ENCODE peak calls at places on chromosomes 12 and 14, in seven cellular contexts. N is activated CD4-positive, alpha-beta T cell treated with anti-CD3 and anti-CD28 coated beads, Interleukin-2, amount 50 U/mL, for 4 hours; A is GM12865; C is NCI-H460; U is left ventricle myocardium inferior; Q is RWPE1; W is midbrain. I is an unnamed sample.

GRCh38 chr14:104893435-104894207 is 28.6 kb downstream of the CEP170B start:
- DNase-seq in N (no peak), Q (no peak), U (peak), A (peak), C (no peak), W (no peak), I (no peak)

GRCh38 chr14:64649383-64649998 is 54.7 kb upstream of the PLEKHG3 start:
- DNase-seq in C (no peak), U (no peak), W (no peak), A (no peak), Q (no peak), N (no peak), I (no peak)

GRCh38 chr14:37974421-37974820 is 233.3 kb upstream of the SSTR1 start:
- DNase-seq in W (no peak), Q (no peak), C (no peak), N (no peak), A (no peak), U (no peak), I (no peak)

GRCh38 chr12:110563702-110564470 is 19.2 kb downstream of the PPTC7 start:
- DNase-seq in A (no peak), W (no peak), Q (no peak), U (no peak), N (no peak), C (peak), I (no peak)

GRCh38 chr12:26631846-26632245 is 201.1 kb downstream of the ITPR2 start:
- DNase-seq in Q (no peak), N (no peak), C (no peak), A (no peak), U (no peak), W (no peak), I (no peak)

GRCh38 chr14:93977790-93978581 is 1.6 kb upstream of the ASB2 start:
- DNase-seq in C (no peak), U (no peak), A (peak), Q (no peak), N (peak), W (no peak), I (no peak)

GRCh38 chr14:74859757-74860156 is 16.2 kb downstream of the PROX2 start:
- DNase-seq in Q (no peak), C (no peak), N (no peak), A (no peak), W (no peak), U (no peak), I (no peak)

GRCh38 chr14:65496178-65496993 is 83.9 kb downstream of the FUT8 start:
- DNase-seq in A (peak), N (no peak), U (no peak), Q (no peak), W (no peak), C (no peak), I (no peak)

GRCh38 chr12:5965950-5966383 is 20.9 kb upstream of the ANO2 start:
- DNase-seq in N (peak), A (peak), U (peak), Q (peak), W (peak), C (peak), I (peak)

GRCh38 chr12:128025856-128026255 is 241.1 kb upstream of the TMEM132C start:
- DNase-seq in N (no peak), C (no peak), W (no peak), U (no peak), A (no peak), Q (no peak), I (no peak)

GRCh38 chr12:76266797-76267196 is 81.4 kb downstream of the BBS10 start:
- DNase-seq in C (no peak), A (no peak), Q (peak), U (peak), N (no peak), W (no peak), I (no peak)

GRCh38 chr14:36768638-36769337 is 107.1 kb downstream of the PAX9 start:
- DNase-seq in Q (no peak), N (no peak), U (no peak), A (no peak), C (no peak), W (no peak), I (no peak)

GRCh38 chr14:64702493-64703392 is 1.5 kb upstream of the PLEKHG3 start:
- DNase-seq in A (no peak), C (no peak), N (no peak), U (no peak), W (no peak), Q (peak), I (no peak)

GRCh38 chr12:92533280-92533890 is 169.4 kb upstream of the PLEKHG7 start:
- DNase-seq in C (no peak), A (no peak), W (no peak), U (no peak), Q (no peak), N (no peak), I (no peak)

GRCh38 chr12:1833596-1834028 is 13.2 kb downstream of the LRTM2 start:
- DNase-seq in W (no peak), C (no peak), U (no peak), Q (no peak), N (no peak), A (no peak), I (no peak)

GRCh38 chr12:40727774-40728483 is 35.7 kb downstream of the CNTN1 start:
- DNase-seq in N (no peak), U (no peak), Q (peak), C (no peak), W (no peak), A (no peak), I (no peak)

GRCh38 chr14:59429798-59430197 is 35.4 kb downstream of the GPR135 start:
- DNase-seq in C (no peak), A (no peak), Q (no peak), N (no peak), U (no peak), W (no peak), I (no peak)

GRCh38 chr14:33938131-33938949 is 12.5 kb downstream of the EGLN3 start:
- DNase-seq in C (peak), N (no peak), A (no peak), W (peak), Q (no peak), U (peak), I (no peak)